ENCODE peak calls at places on chromosome 1, in nine cellular contexts. N is WTC11; U is fibroblast of pulmonary artery; O is sigmoid colon; I is CD4-positive, alpha-beta T cell; H is heart right ventricle; Z is A673; Y is cardiac fibroblast; F is dorsolateral prefrontal cortex. T is an unnamed sample.

GRCh38 chr1:110337704-110338199 is 1.4 kb upstream of the RBM15 start:
- DNase-seq in N (peak; percentile 58), H (peak; percentile 36), O (peak; percentile 78), U (no peak), F (peak; percentile 26), Z (no peak), Y (no peak), I (no peak), T (no peak)

GRCh38 chr1:89607888-89608626 is 24.9 kb upstream of the LRRC8C start:
- DNase-seq in Y (peak; percentile 78), N (no peak), O (no peak), H (peak; percentile 64), I (peak; percentile 65), U (peak; percentile 72), F (no peak), Z (no peak), T (no peak)

GRCh38 chr1:114458208-114458777 is 52.7 kb downstream of the TRIM33 start:
- DNase-seq in I (no peak), U (peak; percentile 82), Z (no peak), F (no peak), Y (peak; percentile 78), H (no peak), N (no peak), O (no peak), T (no peak)

GRCh38 chr1:45221716-45222115 is 15.3 kb upstream of the ZSWIM5 start:
- DNase-seq in H (no peak), F (no peak), Y (no peak), Z (no peak), O (no peak), N (no peak), U (no peak), I (no peak), T (no peak)

GRCh38 chr1:3746389-3746783 is 5.9 kb upstream of the CCDC27 start:
- DNase-seq in N (peak; percentile 70), H (peak; percentile 25), F (no peak), Z (no peak), Y (no peak), I (no peak), O (no peak), U (no peak), T (no peak)

GRCh38 chr1:9413143-9413876 is 120.6 kb downstream of the SPSB1 start:
- DNase-seq in F (no peak), Y (peak; percentile 92), U (peak; percentile 83), H (peak; percentile 59), I (peak; percentile 27), Z (no peak), O (peak; percentile 89), N (no peak), T (no peak)

GRCh38 chr1:82790556-82790955 is 989.8 kb downstream of the ADGRL2 start:
- DNase-seq in N (no peak), Y (no peak), H (no peak), Z (no peak), I (no peak), O (no peak), F (no peak), U (no peak), T (no peak)

GRCh38 chr1:93708734-93709481 is 27.3 kb upstream of the BCAR3 start:
- DNase-seq in H (peak; percentile 60), U (peak; percentile 48), Z (no peak), I (no peak), Y (peak; percentile 58), O (no peak), F (no peak), N (no peak), T (no peak)

GRCh38 chr1:100440075-100440809 is 87.9 kb downstream of the CDC14A start:
- DNase-seq in Y (no peak), N (no peak), F (no peak), H (peak; percentile 16), Z (no peak), U (no peak), O (no peak), I (peak; percentile 73), T (no peak)

GRCh38 chr1:165442053-165442452 is 2.9 kb downstream of the RXRG start:
- DNase-seq in Y (no peak), O (no peak), H (no peak), N (no peak), I (no peak), Z (no peak), F (no peak), U (no peak), T (no peak)

GRCh38 chr1:185244015-185244747 is 72.9 kb downstream of the IVNS1ABP start:
- DNase-seq in U (peak; percentile 61), Z (no peak), H (no peak), F (no peak), O (no peak), N (no peak), I (no peak), Y (peak; percentile 26), T (no peak)

GRCh38 chr1:54273837-54274192 is 73.8 kb downstream of the MRPL37 start:
- DNase-seq in F (no peak), Y (peak; percentile 38), O (peak; percentile 93), Z (peak; percentile 49), I (no peak), N (no peak), H (peak; percentile 40), U (no peak), T (no peak)

GRCh38 chr1:240906477-240906876 is 294.5 kb upstream of the GREM2 start:
- DNase-seq in I (no peak), F (no peak), Y (no peak), O (no peak), U (peak; percentile 0), Z (no peak), H (peak; percentile 11), N (no peak), T (no peak)

GRCh38 chr1:150974580-150975478 is at the start of gene CERS2:
- DNase-seq in O (peak; percentile 91), U (peak; percentile 74), Z (peak; percentile 84), Y (peak; percentile 86), I (peak; percentile 71), N (peak; percentile 68), F (peak; percentile 73), H (peak; percentile 83), T (peak; percentile 88)
- TF ChIP-seq CTCF in O (no peak), U (no peak), Z (no peak), Y (no peak), I (no peak), N (no peak), F (no peak), H (no peak), T (no peak)

GRCh38 chr1:193140254-193140653 is 18.4 kb downstream of the CDC73 start:
- DNase-seq in N (no peak), I (no peak), Y (no peak), Z (no peak), H (no peak), U (no peak), O (no peak), F (no peak), T (no peak)

GRCh38 chr1:193144361-193144938 is 22.6 kb downstream of the CDC73 start:
- DNase-seq in F (no peak), Y (no peak), U (no peak), N (no peak), H (no peak), Z (no peak), O (no peak), I (no peak), T (no peak)

GRCh38 chr1:193142409-193142808 is 20.6 kb downstream of the CDC73 start:
- DNase-seq in N (no peak), O (no peak), H (no peak), I (no peak), Z (no peak), U (no peak), Y (no peak), F (no peak), T (no peak)

GRCh38 chr1:193141804-193142203 is 20.0 kb downstream of the CDC73 start:
- DNase-seq in U (no peak), H (no peak), Y (no peak), Z (no peak), F (no peak), N (no peak), I (no peak), O (no peak), T (no peak)

GRCh38 chr1:193143285-193143684 is 21.5 kb downstream of the CDC73 start:
- DNase-seq in O (no peak), N (no peak), Z (peak; percentile 33), F (no peak), I (no peak), Y (peak; percentile 29), H (no peak), U (peak; percentile 52), T (no peak)
- TF ChIP-seq CTCF in O (no peak), N (no peak), Z (peak; percentile 64), F (peak; percentile 46), I (peak; percentile 36), Y (peak; percentile 4), H (peak; percentile 43), U (peak; percentile 45), T (peak; percentile 68)

GRCh38 chr1:23578311-23578996 is 19.2 kb upstream of the ID3 start:
- DNase-seq in N (no peak), Y (no peak), I (no peak), H (no peak), O (no peak), Z (no peak), U (peak; percentile 50), F (no peak), T (no peak)
- TF ChIP-seq CTCF in N (no peak), Y (no peak), I (no peak), H (no peak), O (no peak), Z (no peak), U (no peak), F (no peak), T (no peak)

GRCh38 chr1:153354515-153355193 is 3.0 kb upstream of the S100A9 start:
- DNase-seq in Z (no peak), N (no peak), O (no peak), F (no peak), U (no peak), I (no peak), Y (no peak), H (no peak), T (peak; percentile 52)
- TF ChIP-seq CTCF in Z (no peak), N (peak; percentile 5), O (no peak), F (no peak), U (no peak), I (no peak), Y (no peak), H (no peak), T (no peak)

GRCh38 chr1:11365744-11366387 is 92.9 kb downstream of the UBIAD1 start:
- DNase-seq in H (no peak), N (no peak), U (no peak), Y (no peak), F (no peak), Z (no peak), O (no peak), I (no peak), T (no peak)
- TF ChIP-seq CTCF in H (no peak), N (no peak), U (no peak), Y (no peak), F (no peak), Z (no peak), O (no peak), I (no peak), T (no peak)

GRCh38 chr1:161096015-161096414 is 2.1 kb upstream of the KLHDC9 start:
- DNase-seq in H (no peak), I (no peak), O (no peak), N (no peak), Z (no peak), F (no peak), Y (no peak), U (no peak), T (no peak)
- TF ChIP-seq CTCF in H (no peak), I (no peak), O (no peak), N (no peak), Z (no peak), F (no peak), Y (no peak), U (no peak), T (no peak)

GRCh38 chr1:180248731-180249681 is 18.9 kb downstream of the LHX4 start:
- DNase-seq in Y (peak; percentile 35), H (no peak), U (no peak), F (no peak), N (peak; percentile 76), I (no peak), Z (peak; percentile 41), O (peak; percentile 53), T (no peak)
- TF ChIP-seq CTCF in Y (peak; percentile 8), H (no peak), U (peak; percentile 0), F (no peak), N (no peak), I (no peak), Z (peak; percentile 43), O (no peak), T (no peak)